ENCODE peak calls at places on chromosomes 7 and 10, in nine cellular contexts. D is Peyer's patch, S is lower lobe of right lung, Z is SK-N-SH, J is heart right ventricle, U is body of pancreas, Q is A549, E is IMR-90, F is PC-3. X is an unnamed sample.

GRCh38 chr7:94276797-94277196 is 117.9 kb upstream of the COL1A2 start:
- DNase-seq in S (no peak), F (peak; percentile 59), U (peak; percentile 13), Z (peak; percentile 37), E (peak; percentile 59), J (no peak), Q (peak; percentile 8), D (no peak), X (no peak)

GRCh38 chr10:12252882-12253546 is 57.0 kb downstream of the CDC123 start:
- DNase-seq in Z (no peak), J (no peak), E (peak; percentile 34), U (no peak), D (peak; percentile 60), F (peak; percentile 22), Q (peak; percentile 43), S (no peak), X (no peak)

GRCh38 chr10:78703581-78703980 is 365.2 kb upstream of the ZMIZ1 start:
- DNase-seq in U (no peak), Z (peak; percentile 31), Q (no peak), J (no peak), D (no peak), E (peak; percentile 28), S (no peak), F (no peak), X (no peak)

GRCh38 chr7:74083928-74084721 is 521 bp downstream of the LIMK1 start:
- DNase-seq in F (peak; percentile 31), D (peak; percentile 71), J (no peak), Q (peak; percentile 61), U (peak; percentile 37), S (peak; percentile 64), E (peak; percentile 59), Z (peak; percentile 91), X (no peak)

GRCh38 chr7:1086588-1087461 is 1.1 kb upstream of the GPER1 start:
- DNase-seq in U (peak; percentile 65), S (peak; percentile 80), Q (peak; percentile 92), Z (peak; percentile 94), D (peak; percentile 89), J (peak; percentile 79), F (peak; percentile 73), E (peak; percentile 42), X (peak; percentile 63)

GRCh38 chr7:101502466-101503098 is 126.5 kb downstream of the MYL10 start:
- DNase-seq in U (no peak), J (no peak), Z (no peak), F (no peak), D (no peak), S (no peak), E (no peak), Q (no peak), X (no peak)

GRCh38 chr7:2228921-2229320 is 3.8 kb downstream of the MAD1L1 start:
- DNase-seq in J (no peak), D (no peak), E (no peak), Z (peak; percentile 76), U (no peak), F (no peak), S (no peak), Q (no peak), X (no peak)

GRCh38 chr10:101308051-101308450 is 45.9 kb upstream of the BTRC start:
- DNase-seq in F (no peak), E (no peak), Q (no peak), S (no peak), D (no peak), U (no peak), Z (no peak), J (no peak), X (no peak)

GRCh38 chr10:13420532-13421307 is 72.6 kb upstream of the SEPHS1 start:
- DNase-seq in Z (no peak), J (no peak), S (no peak), D (no peak), F (no peak), U (no peak), Q (no peak), E (no peak), X (no peak)

GRCh38 chr7:1533569-1534329 is 3.2 kb downstream of the MAFK start:
- DNase-seq in F (peak; percentile 86), E (peak; percentile 95), U (peak; percentile 69), Z (peak; percentile 77), S (no peak), J (peak; percentile 65), Q (peak; percentile 84), D (peak; percentile 33), X (peak; percentile 20)

GRCh38 chr10:117345143-117345542 is 30.1 kb downstream of the PDZD8 start:
- DNase-seq in J (no peak), U (no peak), F (no peak), Q (no peak), S (no peak), Z (no peak), E (no peak), D (no peak), X (no peak)

GRCh38 chr7:25481891-25482290 is 253.6 kb upstream of the NPVF start:
- DNase-seq in Q (no peak), F (no peak), D (no peak), U (no peak), E (no peak), S (no peak), Z (no peak), J (no peak), X (no peak)

GRCh38 chr10:90960355-90960814 is 39.5 kb upstream of the ANKRD1 start:
- DNase-seq in Z (no peak), D (no peak), U (no peak), F (peak; percentile 76), S (no peak), J (no peak), Q (peak; percentile 28), E (peak; percentile 89), X (no peak)

GRCh38 chr7:29224726-29225125 is 30.2 kb downstream of the CHN2 start:
- DNase-seq in F (peak; percentile 76), Z (no peak), U (no peak), S (no peak), D (no peak), Q (no peak), J (no peak), E (no peak), X (no peak)

GRCh38 chr7:100854146-100854895 is 1.8 kb downstream of the SLC12A9 start:
- DNase-seq in E (no peak), Q (no peak), J (no peak), F (no peak), U (no peak), S (no peak), D (no peak), Z (no peak), X (no peak)

GRCh38 chr7:37488163-37488759 is 39.6 kb upstream of the ELMO1 start:
- DNase-seq in U (no peak), S (no peak), D (no peak), F (no peak), J (no peak), Z (no peak), E (no peak), Q (no peak), X (no peak)

DNA sequence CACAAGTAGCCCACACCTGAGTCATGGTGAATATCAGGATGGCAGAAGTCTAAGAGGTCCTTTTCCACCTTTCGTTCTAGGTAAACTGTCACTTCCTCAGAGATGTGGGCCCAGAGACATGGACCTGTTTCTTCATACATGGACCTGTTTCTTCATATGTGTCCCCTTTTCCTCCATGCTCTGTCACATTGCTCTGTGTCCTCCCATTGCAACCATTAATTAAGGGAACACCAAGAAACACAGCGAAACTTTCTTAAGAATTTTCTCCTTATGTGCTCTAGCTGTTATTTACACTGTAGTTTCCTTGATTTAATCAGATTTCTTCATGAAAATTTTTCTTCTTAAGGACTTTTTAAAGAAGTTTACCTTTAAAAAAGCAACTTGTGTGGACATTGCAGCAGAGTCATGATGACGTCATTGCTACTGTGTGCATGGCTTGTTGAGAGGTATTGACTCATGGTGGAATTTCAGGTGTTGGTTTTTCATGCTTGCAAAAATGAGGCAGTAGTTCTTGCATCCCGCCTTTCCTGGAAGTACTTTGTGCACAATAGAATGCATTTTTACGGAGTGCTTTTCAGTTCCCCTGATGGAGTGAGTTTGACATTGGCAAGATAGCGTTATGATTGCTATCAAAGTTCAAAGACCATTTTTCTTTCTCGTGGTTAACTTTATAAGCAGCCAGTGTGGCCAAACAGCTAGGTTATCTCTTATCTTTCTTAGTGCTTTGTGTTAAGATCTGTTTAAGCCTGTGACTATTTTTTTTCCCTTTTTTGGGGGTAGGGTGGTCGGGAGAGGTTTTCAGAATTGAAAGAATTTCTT is 37.7 kb downstream of the CFAP58 start:
- DNase-seq in S (no peak), J (no peak), Q (no peak), F (peak; percentile 46), E (peak; percentile 3), U (peak; percentile 5), D (no peak), Z (no peak), X (no peak)
- H3K27ac ChIP-seq in S (no peak overlapping the region), J (no peak overlapping the region), Q (no peak overlapping the region), F (no peak overlapping the region), E (no peak overlapping the region), U (no peak overlapping the region), D (no peak overlapping the region), Z (no peak overlapping the region), X (no peak overlapping the region)

GRCh38 chr10:69801094-69801433 is 642 bp upstream of the COL13A1 start:
- DNase-seq in U (peak; percentile 44), J (peak; percentile 48), Q (peak; percentile 88), S (peak; percentile 57), E (peak; percentile 55), Z (peak; percentile 73), D (no peak), F (peak; percentile 92), X (peak; percentile 1)
- TF ChIP-seq CTCF in U (peak; percentile 32), J (peak; percentile 60), Q (peak; percentile 69), S (peak; percentile 48), E (peak; percentile 66), Z (peak; percentile 72), D (peak; percentile 33), F (peak; percentile 97), X (no peak)

DNA sequence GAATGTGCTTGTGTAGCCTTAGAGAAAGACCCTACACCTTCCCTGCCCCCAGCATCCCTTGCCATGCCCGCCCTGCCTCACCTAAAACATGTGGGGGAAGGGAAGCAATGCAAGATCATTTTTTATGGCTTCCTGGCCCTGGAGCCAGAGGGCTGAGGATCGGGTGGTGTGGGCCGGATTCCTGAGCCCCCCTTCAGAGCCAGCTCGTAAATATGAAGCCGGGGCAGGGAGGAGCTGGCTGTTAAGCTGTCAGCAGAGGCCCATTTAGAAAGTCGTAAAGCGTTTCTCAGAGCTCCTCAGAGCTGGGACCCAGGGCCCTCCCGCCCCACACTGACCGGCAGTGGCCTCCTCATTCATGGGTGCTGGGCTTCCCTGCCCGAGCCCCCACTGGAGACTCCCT is 23.9 kb downstream of the UNC5B start:
- DNase-seq in Z (no peak), E (no peak), D (no peak), F (no peak), J (no peak), S (no peak), U (no peak), Q (no peak), X (no peak)
- H3K27ac ChIP-seq in Z (peak overlapping the region; percentile 94), E (no peak overlapping the region), D (no peak overlapping the region), F (no peak overlapping the region), J (peak overlapping the region; percentile 80), S (peak overlapping the region; percentile 76), U (no peak overlapping the region), Q (no peak overlapping the region), X (no peak overlapping the region)

GRCh38 chr7:52018680-52019054 is 702.1 kb upstream of the COBL start:
- DNase-seq in E (no peak), D (no peak), J (no peak), U (no peak), Z (no peak), F (no peak), S (no peak), Q (no peak), X (no peak)

GRCh38 chr7:52021343-52021742 is 704.7 kb upstream of the COBL start:
- DNase-seq in U (no peak), D (no peak), E (no peak), F (no peak), Z (no peak), J (no peak), S (no peak), Q (no peak), X (no peak)

GRCh38 chr7:52017802-52018679 is 701.4 kb upstream of the COBL start:
- DNase-seq in S (no peak), F (peak; percentile 24), D (no peak), U (no peak), E (no peak), J (no peak), Z (peak; percentile 13), Q (peak; percentile 19), X (no peak)
- TF ChIP-seq CTCF in S (peak; percentile 43), F (peak; percentile 55), D (peak; percentile 58), U (peak; percentile 26), E (no peak), J (peak; percentile 16), Z (peak; percentile 39), Q (peak; percentile 35), X (peak; percentile 23)